ENCODE peak calls at places on chromosomes 6 and 20, in four cellular contexts. J is IMR-90, T is H9, H is H1. I is an unnamed sample.

GRCh38 chr6:31558631-31559500 is 11.5 kb downstream of the NFKBIL1 start:
- DNase-seq in T (no peak), J (no peak), H (no peak), I (no peak)

GRCh38 chr6:75436869-75437268 is 56.7 kb downstream of the FILIP1 start:
- DNase-seq in H (no peak), J (no peak), T (no peak), I (no peak)

GRCh38 chr6:160260283-160261119 is 1.9 kb upstream of the SLC22A2 start:
- DNase-seq in H (no peak), T (no peak), J (no peak), I (no peak)

GRCh38 chr6:15260099-15260821 is 14.4 kb downstream of the JARID2 start:
- DNase-seq in J (peak; percentile 67), T (no peak), H (no peak), I (no peak)

GRCh38 chr6:142014515-142014914 is 118.2 kb upstream of the GJE1 start:
- DNase-seq in J (peak; percentile 93), H (no peak), T (no peak), I (no peak)

GRCh38 chr6:33088931-33089640 is 13.3 kb downstream of the HLA-DPB1 start:
- DNase-seq in J (no peak), H (no peak), T (no peak), I (no peak)

GRCh38 chr6:99026135-99026534 is 78.4 kb upstream of the FBXL4 start:
- DNase-seq in T (no peak), J (no peak), H (no peak), I (peak; percentile 59)

GRCh38 chr20:35979528-35979927 is 11.1 kb downstream of the CNBD2 start:
- DNase-seq in J (no peak), H (no peak), T (no peak), I (no peak)

GRCh38 chr6:2186516-2186915 is 58.9 kb downstream of the GMDS start:
- DNase-seq in T (no peak), J (no peak), H (no peak), I (no peak)

GRCh38 chr6:112216699-112217551 is 37.4 kb downstream of the LAMA4 start:
- DNase-seq in T (no peak), H (no peak), J (peak; percentile 95), I (peak; percentile 48)

GRCh38 chr20:45407783-45408645 is at the start of gene DBNDD2:
- DNase-seq in T (no peak), J (no peak), H (no peak), I (no peak)

GRCh38 chr6:148866657-148867268 is 119.9 kb downstream of the UST start:
- DNase-seq in T (no peak), J (no peak), H (no peak), I (no peak)

GRCh38 chr6:2545351-2545750 is 205.4 kb downstream of the MYLK4 start:
- DNase-seq in J (no peak), T (no peak), H (no peak), I (no peak)

GRCh38 chr6:148824960-148825359 is 78.1 kb downstream of the UST start:
- DNase-seq in J (no peak), H (no peak), T (no peak), I (no peak)

GRCh38 chr6:73514746-73515110 is 6.1 kb downstream of the EEF1A1 start:
- DNase-seq in J (peak; percentile 34), T (peak; percentile 57), H (no peak), I (no peak)

GRCh38 chr6:143232849-143233248 is 172.2 kb downstream of the AIG1 start:
- DNase-seq in H (no peak), J (peak; percentile 23), T (peak; percentile 62), I (peak; percentile 59)

GRCh38 chr20:13670160-13670559 is 31.4 kb upstream of the TASP1 start:
- DNase-seq in T (no peak), J (no peak), H (no peak), I (peak; percentile 22)

GRCh38 chr6:81792826-81793225 is 40.3 kb upstream of the TENT5A start:
- DNase-seq in T (no peak), J (no peak), H (no peak), I (no peak)

GRCh38 chr6:16698988-16699868 is 62.0 kb downstream of the ATXN1 start:
- DNase-seq in T (no peak), J (peak; percentile 62), H (no peak), I (no peak)

GRCh38 chr6:48098923-48099322 is 12.1 kb downstream of the PTCHD4 start:
- DNase-seq in H (no peak), J (no peak), T (no peak), I (no peak)

GRCh38 chr6:21188505-21189223 is 404.9 kb upstream of the SOX4 start:
- DNase-seq in T (no peak), H (no peak), J (no peak), I (peak; percentile 39)

GRCh38 chr20:9119776-9120175 is 50.9 kb downstream of the PLCB4 start:
- DNase-seq in T (no peak), J (no peak), H (no peak), I (no peak)

GRCh38 chr6:109793793-109794192 is 102.7 kb downstream of the FIG4 start:
- DNase-seq in J (peak; percentile 98), H (no peak), T (no peak), I (no peak)

GRCh38 chr6:148304976-148305375 is 37.7 kb upstream of the SASH1 start:
- DNase-seq in H (no peak), J (peak; percentile 88), T (no peak), I (no peak)

GRCh38 chr6:123898669-123899068 is 95.0 kb downstream of the NKAIN2 start:
- DNase-seq in H (no peak), T (no peak), J (no peak), I (no peak)

GRCh38 chr6:139250296-139251274 is 41.2 kb downstream of the TXLNB start:
- DNase-seq in J (peak; percentile 59), H (peak; percentile 56), T (peak; percentile 84), I (peak; percentile 82)

GRCh38 chr6:41049548-41049947 is 3.5 kb upstream of the APOBEC2 start:
- DNase-seq in T (no peak), J (no peak), H (no peak), I (peak; percentile 81)

GRCh38 chr6:3231213-3232016 is 4.0 kb upstream of the TUBB2B start:
- DNase-seq in T (peak; percentile 75), J (peak; percentile 74), H (no peak), I (peak; percentile 91)

GRCh38 chr6:109336221-109336955 is 45.9 kb downstream of the CD164 start:
- DNase-seq in H (no peak), T (no peak), J (peak; percentile 56), I (peak; percentile 81)

GRCh38 chr6:82251942-82252341 is 4.4 kb upstream of the IBTK start:
- DNase-seq in H (no peak), J (peak; percentile 54), T (no peak), I (peak; percentile 45)

GRCh38 chr20:61252601-61253263 is 671 bp downstream of the CDH4 start:
- DNase-seq in J (peak; percentile 9), T (no peak), H (no peak), I (no peak)

GRCh38 chr6:28710466-28711191 is 184.9 kb downstream of the GPX5 start:
- DNase-seq in J (peak; percentile 58), H (peak; percentile 63), T (peak; percentile 76), I (peak; percentile 94)

GRCh38 chr6:14372738-14373484 is 255.3 kb downstream of the CD83 start:
- DNase-seq in J (no peak), T (no peak), H (no peak), I (no peak)

GRCh38 chr6:34304164-34304563 is 55.4 kb upstream of the SMIM29 start:
- DNase-seq in H (no peak), J (no peak), T (no peak), I (no peak)

GRCh38 chr6:34308483-34308882 is 59.7 kb upstream of the SMIM29 start:
- DNase-seq in T (no peak), H (no peak), J (no peak), I (no peak)

GRCh38 chr6:34305497-34305896 is 56.7 kb upstream of the SMIM29 start:
- DNase-seq in H (no peak), T (no peak), J (no peak), I (no peak)

GRCh38 chr6:34302929-34303328 is 54.1 kb upstream of the SMIM29 start:
- DNase-seq in J (no peak), T (no peak), H (no peak), I (no peak)

DNA sequence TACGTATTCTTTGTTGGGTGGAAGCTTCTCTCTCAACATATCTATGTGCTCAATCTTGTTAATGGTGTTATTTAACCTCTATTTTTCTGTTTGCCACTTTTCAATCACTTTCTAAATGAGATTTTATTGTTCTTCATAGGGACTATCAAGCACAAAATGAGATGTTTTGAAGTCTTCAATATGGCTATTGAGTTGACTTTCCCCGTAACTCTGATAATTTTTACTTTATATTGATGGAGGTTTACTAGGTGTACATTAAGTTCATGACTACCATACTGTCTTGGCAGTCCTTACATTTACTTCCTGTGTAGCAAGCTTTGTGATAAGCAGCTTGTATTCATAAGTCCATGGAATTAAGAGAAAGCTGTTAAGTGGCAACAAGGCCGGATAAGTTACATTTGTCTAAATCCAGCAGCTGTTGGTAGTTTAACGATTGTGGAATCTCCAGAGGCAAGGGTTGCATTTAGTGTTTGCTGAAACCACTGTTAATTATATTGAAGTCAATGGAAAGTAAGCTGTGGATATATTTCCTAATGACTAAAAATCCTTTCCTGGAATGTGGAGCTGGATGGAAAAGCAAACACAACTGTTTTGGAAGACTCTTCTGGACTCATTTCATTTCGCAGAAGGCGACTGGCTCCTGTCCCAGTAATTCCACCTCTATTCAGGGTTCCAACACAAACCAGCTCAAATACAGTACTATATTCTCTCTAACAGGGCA is 57.3 kb upstream of the SMIM29 start:
- DNase-seq in J (peak; percentile 22), T (no peak), H (no peak), I (no peak)
- H4K5ac ChIP-seq in J (no peak overlapping the region), T (no peak overlapping the region), H (no peak overlapping the region), I (no peak overlapping the region)

GRCh38 chr20:32483351-32484220 is 101.5 kb downstream of the NOL4L start:
- DNase-seq in T (peak; percentile 92), J (peak; percentile 73), H (no peak), I (peak; percentile 83)
- H3K4me1 ChIP-seq in T (peaks cover 8% of the 10 kb centered on the region), J (peaks cover 7% of the 10 kb centered on the region), H (peaks cover 15% of the 10 kb centered on the region), I (no peaks in the 10 kb centered on the region)

GRCh38 chr6:97406633-97407032 is 123.6 kb upstream of the MMS22L start:
- DNase-seq in J (no peak), H (no peak), T (no peak), I (no peak)

GRCh38 chr6:97412511-97412910 is 129.5 kb upstream of the MMS22L start:
- DNase-seq in H (no peak), T (no peak), J (no peak), I (no peak)

GRCh38 chr6:97405818-97406409 is 122.9 kb upstream of the MMS22L start:
- DNase-seq in T (no peak), H (no peak), J (no peak), I (peak; percentile 73)

GRCh38 chr6:97411610-97412009 is 128.6 kb upstream of the MMS22L start:
- DNase-seq in T (no peak), J (no peak), H (no peak), I (no peak)
- H4K5ac ChIP-seq in T (no peak overlapping the region), J (no peak overlapping the region), H (no peak overlapping the region), I (no peak overlapping the region)

GRCh38 chr20:34512266-34512954 is 3.8 kb upstream of the DYNLRB1 start:
- DNase-seq in H (no peak), T (no peak), J (peak; percentile 34), I (no peak)
- H3K4me1 ChIP-seq in H (peaks cover 3% of the 10 kb centered on the region), T (no peaks in the 10 kb centered on the region), J (peaks cover 7% of the 10 kb centered on the region), I (no peaks in the 10 kb centered on the region)

I was measured in mesendoderm.